ENCODE peak calls at places on chromosomes 13 and 19, in four cellular contexts. N is GM23248, D is lung, C is colonic mucosa. Z is an unnamed sample.

GRCh38 chr13:43145556-43145955 is 122.2 kb downstream of the DNAJC15 start:
- DNase-seq in N (no peak), D (no peak), C (no peak), Z (no peak)

GRCh38 chr19:30870861-30871260 is 478.4 kb downstream of the TSHZ3 start:
- DNase-seq in N (peak), D (no peak), C (no peak), Z (no peak)

GRCh38 chr13:44132710-44133109 is 240.9 kb upstream of the SERP2 start:
- DNase-seq in N (peak), D (peak), C (no peak), Z (peak)

GRCh38 chr13:75762066-75762937 is 126.2 kb downstream of the LMO7 start:
- DNase-seq in N (peak), D (peak), C (peak), Z (peak)

GRCh38 chr19:13505761-13506549 is at the start of gene CACNA1A:
- DNase-seq in N (peak), D (no peak), C (no peak), Z (peak)

GRCh38 chr19:33697766-33698165 is 76.0 kb downstream of the CHST8 start:
- DNase-seq in N (no peak), D (no peak), C (no peak), Z (no peak)

GRCh38 chr19:50266896-50267295 is 62.3 kb downstream of the KCNC3 start:
- DNase-seq in N (no peak), D (no peak), C (peak), Z (no peak)

GRCh38 chr19:34667349-34668076 is 9.4 kb downstream of the SCGB2B2 start:
- DNase-seq in N (peak), D (no peak), C (no peak), Z (peak)

GRCh38 chr13:97834255-97834654 is 119.2 kb upstream of the IPO5 start:
- DNase-seq in N (no peak), D (no peak), C (no peak), Z (peak)

DNA sequence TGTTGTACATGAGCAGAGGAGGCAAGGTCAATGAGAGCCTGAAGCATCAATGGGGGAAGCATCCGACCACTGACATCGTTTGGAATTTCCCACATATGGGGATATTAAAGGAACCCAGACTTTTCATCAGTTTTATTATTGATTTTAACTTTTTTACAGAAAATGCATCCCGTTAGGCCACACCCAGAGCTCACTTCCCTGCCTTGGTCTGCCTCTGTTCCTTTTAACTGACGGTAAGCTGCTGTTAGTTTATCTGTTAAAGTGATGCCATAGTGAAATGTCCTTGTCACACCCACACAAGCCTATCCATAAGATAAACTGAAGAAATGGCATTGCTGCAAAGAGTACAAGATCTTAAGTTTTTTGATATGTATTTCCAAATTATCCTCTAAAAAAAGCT is 43.9 kb downstream of the MIPEP start:
- DNase-seq in N (no peak), D (no peak), C (no peak), Z (no peak)
- H3K4me3 ChIP-seq in N (no peak), D (no peak), C (no peak), Z (no peak)

GRCh38 chr19:7787141-7787540 is 24.1 kb downstream of the CLEC4M start:
- DNase-seq in N (no peak), D (no peak), C (peak), Z (no peak)
- H3K4me3 ChIP-seq in N (no peak), D (no peak), C (no peak), Z (no peak)

DNA sequence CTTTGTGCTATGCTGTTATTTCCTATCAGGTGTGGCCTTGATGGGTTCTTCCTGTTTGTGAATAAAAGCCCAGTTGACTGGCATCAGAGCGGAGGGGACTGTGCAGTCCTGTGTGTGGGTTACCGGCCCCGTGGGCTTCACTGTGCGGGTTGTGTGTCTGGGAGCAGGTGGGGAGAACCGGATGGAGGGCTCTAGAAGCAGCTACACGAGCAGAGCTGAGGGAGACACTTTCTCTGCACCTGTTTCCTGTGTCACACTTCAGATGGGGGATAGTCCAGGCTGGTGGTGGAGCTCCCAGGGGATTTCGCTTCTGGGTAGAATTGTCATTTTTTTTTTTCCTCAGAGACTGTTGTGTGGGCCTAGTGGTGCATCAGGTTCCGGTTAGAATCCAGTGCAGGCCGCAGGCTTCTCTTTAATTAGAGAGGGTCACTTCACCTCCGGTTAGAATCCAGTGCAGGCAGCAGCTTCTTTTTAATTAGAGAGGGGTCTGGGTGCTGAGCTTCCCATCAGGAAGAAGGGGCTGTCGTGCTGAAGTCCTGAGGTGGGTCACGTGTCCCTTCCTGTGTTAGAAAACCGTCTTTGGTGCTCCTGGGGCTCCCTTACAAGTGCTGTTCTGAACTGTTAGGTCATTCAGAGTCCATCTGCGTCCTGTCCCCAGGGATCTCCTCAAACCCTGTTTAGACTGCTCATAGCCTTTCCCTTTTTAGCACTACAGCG is 69.7 kb downstream of the ARHGEF7 start:
- DNase-seq in N (no peak), D (no peak), C (no peak), Z (no peak)
- H3K4me3 ChIP-seq in N (no peak), D (no peak), C (no peak), Z (no peak)

GRCh38 chr13:46170268-46170667 is 11.7 kb downstream of the LCP1 start:
- DNase-seq in N (no peak), D (no peak), C (no peak), Z (no peak)
- H3K4me3 ChIP-seq in N (no peak), D (no peak), C (no peak), Z (no peak)

DNA sequence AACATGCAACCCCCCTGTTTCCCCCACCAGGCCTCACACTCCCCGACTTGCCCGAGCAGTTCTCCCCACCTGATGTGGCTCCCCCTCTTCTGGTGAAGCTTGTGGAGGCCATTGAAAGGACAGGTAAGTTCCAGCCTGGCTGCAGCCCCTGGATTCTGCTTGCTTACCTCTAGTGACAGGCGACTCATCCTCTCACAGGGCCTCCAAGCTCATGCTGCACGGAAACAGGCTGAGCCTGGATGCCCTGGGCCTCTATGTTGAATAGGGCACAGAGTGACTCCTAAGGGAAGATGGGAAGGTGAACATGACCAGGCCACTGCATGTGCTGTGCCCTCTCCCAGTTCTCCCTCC is 7.5 kb downstream of the PIK3R2 start:
- DNase-seq in N (peak), D (no peak), C (no peak), Z (no peak)
- H3K4me3 ChIP-seq in N (no peak), D (no peak), C (peak), Z (no peak)

Z was measured in adipocyte.